ENCODE peak calls at places on chromosomes 5 and 9, in six cellular contexts. S is GM23248, B is MM.1S, M is PC-3, D is HCT116, V is SK-N-SH. U is an unnamed sample.

GRCh38 chr9:13975628-13976250 is 338.2 kb downstream of the NFIB start:
- DNase-seq in D (no peak), B (no peak), M (no peak), V (no peak), S (peak; percentile 4), U (no peak)

GRCh38 chr9:78713746-78714405 is 417.0 kb downstream of the PSAT1 start:
- DNase-seq in D (no peak), B (peak; percentile 15), V (no peak), M (no peak), S (peak; percentile 69), U (no peak)

GRCh38 chr5:136656811-136657210 is 291.5 kb upstream of the TRPC7 start:
- DNase-seq in M (peak; percentile 73), S (no peak), B (no peak), D (no peak), V (no peak), U (no peak)

GRCh38 chr5:134579284-134579771 is 53.3 kb downstream of the SAR1B start:
- DNase-seq in V (no peak), B (no peak), M (no peak), S (no peak), D (no peak), U (no peak)

GRCh38 chr9:133658442-133659431 is 22.6 kb downstream of the DBH start:
- DNase-seq in M (peak; percentile 29), B (no peak), D (peak; percentile 15), V (no peak), S (peak; percentile 58), U (no peak)

GRCh38 chr5:42491699-42492098 is 68.5 kb downstream of the GHR start:
- DNase-seq in V (no peak), M (no peak), B (no peak), S (no peak), D (no peak), U (no peak)

GRCh38 chr5:156188026-156188425 is 138.9 kb upstream of the SGCD start:
- DNase-seq in V (no peak), B (no peak), S (peak; percentile 31), D (no peak), M (no peak), U (no peak)

GRCh38 chr5:115424446-115424845 is 120.1 kb downstream of the FEM1C start:
- DNase-seq in M (no peak), D (no peak), B (no peak), S (no peak), V (no peak), U (no peak)

GRCh38 chr5:133612021-133612860 is at the start of gene FSTL4:
- DNase-seq in S (no peak), V (peak; percentile 82), B (peak; percentile 72), M (peak; percentile 45), D (no peak), U (no peak)

DNA sequence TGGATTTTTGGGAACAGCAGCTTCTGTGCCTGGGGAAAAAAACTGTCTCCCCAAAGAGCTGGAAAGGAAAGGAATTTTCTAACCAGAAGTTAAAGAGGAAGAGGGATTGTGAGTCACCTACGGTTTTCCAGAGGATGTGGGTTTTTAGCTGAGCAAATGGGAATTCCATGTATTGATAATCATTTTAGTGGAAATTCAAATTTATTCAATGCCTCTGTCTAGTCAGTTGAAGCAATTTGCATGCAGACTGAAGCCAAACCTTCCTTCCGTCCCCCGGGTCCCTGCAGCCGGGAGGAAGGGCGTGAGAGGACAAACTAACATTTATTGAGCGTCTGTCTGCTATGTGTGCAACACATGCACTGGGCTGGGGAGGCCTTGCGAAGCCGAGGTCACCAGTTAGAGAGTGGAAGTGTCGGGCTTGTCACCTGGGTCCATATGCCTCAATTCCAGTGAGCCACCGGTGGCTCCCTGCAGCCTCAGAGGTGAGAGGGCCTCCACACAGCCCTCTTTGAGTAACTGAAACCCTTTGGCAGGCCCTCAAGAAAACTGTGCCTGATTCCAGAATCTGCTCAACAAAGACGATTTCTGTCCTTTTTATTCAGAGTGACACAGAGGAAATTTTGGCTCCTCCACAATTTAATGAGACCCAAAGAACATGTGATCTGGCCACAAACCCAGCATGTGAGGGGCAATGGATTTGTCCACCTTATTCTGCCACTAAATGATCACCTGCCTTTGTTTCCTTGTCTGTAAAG is 70.4 kb downstream of the COL27A1 start:
- DNase-seq in B (no peak), D (no peak), S (peak; percentile 49), M (peak; percentile 56), V (no peak), U (no peak)
- H3K9ac ChIP-seq in B (no peak overlapping the region), D (no peak overlapping the region), S (peak overlapping the region; percentile 32), M (peak overlapping the region; percentile 89), V (peak overlapping the region; percentile 65), U (no peak overlapping the region)

GRCh38 chr9:82894961-82895902 is 167.7 kb downstream of the RASEF start:
- DNase-seq in S (no peak), B (no peak), M (no peak), D (no peak), V (peak; percentile 41), U (no peak)
- H3K9me2 ChIP-seq in S (no peaks in the 10 kb centered on the region), B (no peaks in the 10 kb centered on the region), M (no peaks in the 10 kb centered on the region), D (no peaks in the 10 kb centered on the region), V (no peaks in the 10 kb centered on the region), U (no peaks in the 10 kb centered on the region)

GRCh38 chr5:138459311-138459710 is 6.0 kb upstream of the EGR1 start:
- DNase-seq in M (no peak), V (no peak), S (no peak), D (no peak), B (peak; percentile 45), U (no peak)
- H3K9ac ChIP-seq in M (no peak overlapping the region), V (no peak overlapping the region), S (no peak overlapping the region), D (no peak overlapping the region), B (no peak overlapping the region), U (peak overlapping the region; percentile 13)

DNA sequence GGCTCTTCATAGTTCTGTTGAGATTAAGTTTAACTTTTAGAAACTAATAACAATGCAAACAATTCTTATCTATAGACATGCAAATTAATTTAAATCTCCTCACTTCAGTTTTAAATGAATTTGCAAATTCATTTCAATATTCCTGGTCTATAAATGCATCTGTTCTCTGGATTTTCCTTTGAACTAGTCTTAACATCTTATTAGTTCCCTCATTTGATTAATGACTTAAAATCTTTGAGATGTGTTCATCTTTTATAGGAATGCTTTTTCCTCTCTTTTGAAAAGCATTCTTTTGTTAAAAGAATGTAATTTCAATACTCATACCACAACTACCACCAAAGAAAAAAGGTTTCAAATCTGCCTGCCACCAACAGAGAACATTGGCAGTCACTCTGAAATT is 169.4 kb downstream of the RASEF start:
- DNase-seq in B (no peak), D (no peak), M (no peak), V (no peak), S (no peak), U (no peak)
- H3K9me2 ChIP-seq in B (no peaks in the 10 kb centered on the region), D (no peaks in the 10 kb centered on the region), M (no peaks in the 10 kb centered on the region), V (no peaks in the 10 kb centered on the region), S (no peaks in the 10 kb centered on the region), U (no peaks in the 10 kb centered on the region)

GRCh38 chr9:126498331-126498730 is 115.4 kb upstream of the LMX1B start:
- DNase-seq in D (no peak), M (no peak), V (no peak), B (no peak), S (no peak), U (no peak)

GRCh38 chr9:126499911-126500599 is 113.7 kb upstream of the LMX1B start:
- DNase-seq in D (no peak), S (no peak), B (no peak), M (no peak), V (no peak), U (no peak)

GRCh38 chr9:126500600-126501382 is 112.9 kb upstream of the LMX1B start:
- DNase-seq in B (peak; percentile 49), S (peak; percentile 81), V (peak; percentile 95), D (peak; percentile 19), M (peak; percentile 57), U (peak; percentile 82)

GRCh38 chr9:126497673-126498255 is 116.0 kb upstream of the LMX1B start:
- DNase-seq in V (no peak), D (no peak), M (no peak), S (no peak), B (no peak), U (no peak)

GRCh38 chr9:126499005-126499910 is 114.5 kb upstream of the LMX1B start:
- DNase-seq in M (peak; percentile 57), V (peak; percentile 82), S (peak; percentile 65), D (no peak), B (peak; percentile 46), U (peak; percentile 80)
- H3K9ac ChIP-seq in M (no peak overlapping the region), V (no peak overlapping the region), S (peak overlapping the region; percentile 41), D (peak overlapping the region; percentile 46), B (no peak overlapping the region), U (no peak overlapping the region)

GRCh38 chr5:68368686-68369359 is 153.3 kb downstream of the PIK3R1 start:
- DNase-seq in V (no peak), B (no peak), D (no peak), M (peak; percentile 25), S (peak; percentile 35), U (no peak)

GRCh38 chr5:68369436-68370125 is 154.0 kb downstream of the PIK3R1 start:
- DNase-seq in B (peak; percentile 91), D (no peak), M (no peak), V (no peak), S (no peak), U (no peak)

GRCh38 chr5:68367274-68367673 is 151.7 kb downstream of the PIK3R1 start:
- DNase-seq in M (no peak), S (no peak), V (no peak), D (no peak), B (no peak), U (no peak)

GRCh38 chr5:68367717-68368116 is 152.2 kb downstream of the PIK3R1 start:
- DNase-seq in S (no peak), B (no peak), M (no peak), D (no peak), V (no peak), U (no peak)

GRCh38 chr5:68368280-68368679 is 152.7 kb downstream of the PIK3R1 start:
- DNase-seq in V (no peak), B (no peak), S (peak; percentile 59), D (no peak), M (peak; percentile 3), U (no peak)
- H3K9me2 ChIP-seq in V (no peaks in the 10 kb centered on the region), B (no peaks in the 10 kb centered on the region), S (no peaks in the 10 kb centered on the region), D (no peaks in the 10 kb centered on the region), M (no peaks in the 10 kb centered on the region), U (no peaks in the 10 kb centered on the region)